ENCODE peak calls at places on chromosomes 12 and 14, in eight cellular contexts. One of them, this sample, is unnamed.

GRCh38 chr12:107992870-107993451 is 136.1 kb upstream of the WSCD2 start:
- DNase-seq in NCI-H2029: peak
- DNase-seq in OCI-M1: peak
- DNase-seq in caudate nucleus: no peak
- DNase-seq in effector memory CD4-positive, alpha-beta T cell: no peak
- DNase-seq in Kasumi-1: peak
- DNase-seq in right cardiac atrium: no peak
- DNase-seq in CD8-positive, alpha-beta memory T cell: no peak
- DNase-seq in this sample: peak

GRCh38 chr12:120241561-120242274 is 23.8 kb downstream of the PXN start:
- DNase-seq in NCI-H2029: no peak
- DNase-seq in OCI-M1: no peak
- DNase-seq in caudate nucleus: no peak
- DNase-seq in effector memory CD4-positive, alpha-beta T cell: no peak
- DNase-seq in Kasumi-1: no peak
- DNase-seq in right cardiac atrium: no peak
- DNase-seq in CD8-positive, alpha-beta memory T cell: no peak
- DNase-seq in this sample: no peak

GRCh38 chr12:108240027-108240785 is 98.9 kb downstream of the CMKLR1 start:
- DNase-seq in NCI-H2029: no peak
- DNase-seq in OCI-M1: no peak
- DNase-seq in caudate nucleus: no peak
- DNase-seq in effector memory CD4-positive, alpha-beta T cell: no peak
- DNase-seq in Kasumi-1: no peak
- DNase-seq in right cardiac atrium: no peak
- DNase-seq in CD8-positive, alpha-beta memory T cell: no peak
- DNase-seq in this sample: no peak

GRCh38 chr12:90090929-90091651 is 382.5 kb upstream of the ATP2B1 start:
- DNase-seq in NCI-H2029: no peak
- DNase-seq in OCI-M1: peak
- DNase-seq in caudate nucleus: no peak
- DNase-seq in effector memory CD4-positive, alpha-beta T cell: no peak
- DNase-seq in Kasumi-1: no peak
- DNase-seq in right cardiac atrium: peak
- DNase-seq in CD8-positive, alpha-beta memory T cell: no peak
- DNase-seq in this sample: no peak

GRCh38 chr14:77570706-77571293 is 45.6 kb downstream of the SPTLC2 start:
- DNase-seq in NCI-H2029: no peak
- DNase-seq in OCI-M1: no peak
- DNase-seq in caudate nucleus: no peak
- DNase-seq in effector memory CD4-positive, alpha-beta T cell: no peak
- DNase-seq in Kasumi-1: no peak
- DNase-seq in right cardiac atrium: no peak
- DNase-seq in CD8-positive, alpha-beta memory T cell: no peak
- DNase-seq in this sample: no peak

GRCh38 chr14:53536446-53536845 is 383.3 kb upstream of the DDHD1 start:
- DNase-seq in NCI-H2029: no peak
- DNase-seq in OCI-M1: no peak
- DNase-seq in caudate nucleus: no peak
- DNase-seq in effector memory CD4-positive, alpha-beta T cell: no peak
- DNase-seq in Kasumi-1: no peak
- DNase-seq in right cardiac atrium: no peak
- DNase-seq in CD8-positive, alpha-beta memory T cell: no peak
- DNase-seq in this sample: no peak

GRCh38 chr12:130761537-130762318 is 45.6 kb upstream of the RIMBP2 start:
- DNase-seq in NCI-H2029: peak
- DNase-seq in OCI-M1: peak
- DNase-seq in caudate nucleus: peak
- DNase-seq in effector memory CD4-positive, alpha-beta T cell: no peak
- DNase-seq in Kasumi-1: peak
- DNase-seq in right cardiac atrium: peak
- DNase-seq in CD8-positive, alpha-beta memory T cell: peak
- DNase-seq in this sample: peak

GRCh38 chr12:46774011-46774633 is 51.7 kb downstream of the SLC38A4 start:
- DNase-seq in NCI-H2029: no peak
- DNase-seq in OCI-M1: no peak
- DNase-seq in caudate nucleus: no peak
- DNase-seq in effector memory CD4-positive, alpha-beta T cell: no peak
- DNase-seq in Kasumi-1: no peak
- DNase-seq in right cardiac atrium: no peak
- DNase-seq in CD8-positive, alpha-beta memory T cell: no peak
- DNase-seq in this sample: no peak

GRCh38 chr14:82755923-82756322 is 1222.3 kb upstream of the SEL1L start:
- DNase-seq in NCI-H2029: no peak
- DNase-seq in OCI-M1: no peak
- DNase-seq in caudate nucleus: no peak
- DNase-seq in effector memory CD4-positive, alpha-beta T cell: no peak
- DNase-seq in Kasumi-1: no peak
- DNase-seq in right cardiac atrium: no peak
- DNase-seq in CD8-positive, alpha-beta memory T cell: no peak
- DNase-seq in this sample: no peak

GRCh38 chr14:69084023-69084422 is 68.9 kb downstream of the DCAF5 start:
- DNase-seq in NCI-H2029: no peak
- DNase-seq in OCI-M1: no peak
- DNase-seq in caudate nucleus: no peak
- DNase-seq in effector memory CD4-positive, alpha-beta T cell: no peak
- DNase-seq in Kasumi-1: no peak
- DNase-seq in right cardiac atrium: no peak
- DNase-seq in CD8-positive, alpha-beta memory T cell: no peak
- DNase-seq in this sample: no peak

GRCh38 chr12:32505067-32505466 is 105.7 kb downstream of the FGD4 start:
- DNase-seq in NCI-H2029: no peak
- DNase-seq in OCI-M1: no peak
- DNase-seq in caudate nucleus: no peak
- DNase-seq in effector memory CD4-positive, alpha-beta T cell: no peak
- DNase-seq in Kasumi-1: no peak
- DNase-seq in right cardiac atrium: no peak
- DNase-seq in CD8-positive, alpha-beta memory T cell: no peak
- DNase-seq in this sample: no peak

GRCh38 chr12:110424237-110424636 is 20.7 kb upstream of the ANAPC7 start:
- DNase-seq in NCI-H2029: no peak
- DNase-seq in OCI-M1: no peak
- DNase-seq in caudate nucleus: no peak
- DNase-seq in effector memory CD4-positive, alpha-beta T cell: no peak
- DNase-seq in Kasumi-1: no peak
- DNase-seq in right cardiac atrium: no peak
- DNase-seq in CD8-positive, alpha-beta memory T cell: no peak
- DNase-seq in this sample: no peak

GRCh38 chr12:5232826-5233500 is 189.3 kb downstream of the KCNA5 start:
- DNase-seq in NCI-H2029: no peak
- DNase-seq in OCI-M1: no peak
- DNase-seq in caudate nucleus: no peak
- DNase-seq in effector memory CD4-positive, alpha-beta T cell: no peak
- DNase-seq in Kasumi-1: no peak
- DNase-seq in right cardiac atrium: no peak
- DNase-seq in CD8-positive, alpha-beta memory T cell: no peak
- DNase-seq in this sample: no peak

This sample was measured in GDM1.